ENCODE peak calls at places on chromosomes 11 and 22, in four cellular contexts. One of them, this sample, is unnamed.

GRCh38 chr11:105315287-105315686 is 175.7 kb upstream of the CARD18 start:
- DNase-seq in ELF-1: no peak
- DNase-seq in aorta: no peak
- DNase-seq in GM13977: no peak
- DNase-seq in this sample: no peak

GRCh38 chr11:79243412-79244174 is 197.2 kb downstream of the TENM4 start:
- DNase-seq in aorta: no peak
- DNase-seq in GM13977: no peak
- DNase-seq in ELF-1: no peak
- DNase-seq in this sample: no peak

GRCh38 chr11:64868904-64869570 is 9.4 kb downstream of the EHD1 start:
- DNase-seq in aorta: peak; percentile 88
- DNase-seq in GM13977: no peak
- DNase-seq in ELF-1: no peak
- DNase-seq in this sample: no peak

GRCh38 chr11:13720940-13721339 is 52.5 kb downstream of the FAR1 start:
- DNase-seq in GM13977: no peak
- DNase-seq in ELF-1: no peak
- DNase-seq in aorta: no peak
- DNase-seq in this sample: no peak

GRCh38 chr11:27390959-27391326 is 27.9 kb upstream of the CCDC34 start:
- DNase-seq in GM13977: no peak
- DNase-seq in aorta: no peak
- DNase-seq in ELF-1: no peak
- DNase-seq in this sample: no peak

GRCh38 chr11:19275496-19275895 is 34.8 kb upstream of the E2F8 start:
- DNase-seq in ELF-1: no peak
- DNase-seq in aorta: no peak
- DNase-seq in GM13977: no peak
- DNase-seq in this sample: no peak

GRCh38 chr22:44816141-44816540 is 63.8 kb downstream of the ARHGAP8 start:
- DNase-seq in aorta: peak; percentile 62
- DNase-seq in ELF-1: no peak
- DNase-seq in GM13977: no peak
- DNase-seq in this sample: no peak

GRCh38 chr11:18705651-18706281 is 7.2 kb downstream of the TMEM86A start:
- DNase-seq in GM13977: no peak
- DNase-seq in aorta: peak; percentile 84
- DNase-seq in ELF-1: no peak
- DNase-seq in this sample: peak; percentile 35

GRCh38 chr11:64643258-64643881 is 52.4 kb downstream of the SLC22A12 start:
- DNase-seq in aorta: no peak
- DNase-seq in GM13977: peak; percentile 49
- DNase-seq in ELF-1: no peak
- DNase-seq in this sample: no peak

GRCh38 chr22:19851291-19852176 is 3.1 kb downstream of the GNB1L start:
- DNase-seq in aorta: no peak
- DNase-seq in ELF-1: no peak
- DNase-seq in GM13977: peak; percentile 2
- DNase-seq in this sample: no peak

GRCh38 chr11:86670179-86670578 is 2.2 kb downstream of the ME3 start:
- DNase-seq in aorta: no peak
- DNase-seq in GM13977: no peak
- DNase-seq in ELF-1: no peak
- DNase-seq in this sample: no peak

GRCh38 chr11:28835317-28835716 is 727.1 kb downstream of the METTL15 start:
- DNase-seq in GM13977: no peak
- DNase-seq in aorta: no peak
- DNase-seq in ELF-1: no peak
- DNase-seq in this sample: no peak

GRCh38 chr11:125079151-125079877 is 16.2 kb downstream of the SLC37A2 start:
- DNase-seq in aorta: no peak
- DNase-seq in GM13977: no peak
- DNase-seq in ELF-1: no peak
- DNase-seq in this sample: no peak

GRCh38 chr11:133012803-133013202 is 519.5 kb downstream of the OPCML start:
- DNase-seq in GM13977: no peak
- DNase-seq in ELF-1: no peak
- DNase-seq in aorta: no peak
- DNase-seq in this sample: no peak

GRCh38 chr22:24066872-24067271 is 55.8 kb downstream of the CABIN1 start:
- DNase-seq in GM13977: no peak
- DNase-seq in aorta: peak; percentile 73
- DNase-seq in ELF-1: no peak
- DNase-seq in this sample: no peak

GRCh38 chr11:61087426-61088119 is 14.7 kb upstream of the CD5 start:
- DNase-seq in GM13977: no peak
- DNase-seq in aorta: no peak
- DNase-seq in ELF-1: no peak
- DNase-seq in this sample: no peak

GRCh38 chr11:34274712-34275398 is 83.0 kb downstream of the ABTB2 start:
- DNase-seq in aorta: peak; percentile 92
- DNase-seq in ELF-1: peak; percentile 96
- DNase-seq in GM13977: no peak
- DNase-seq in this sample: peak; percentile 96

GRCh38 chr11:71354394-71355105 is 93.6 kb downstream of the DHCR7 start:
- DNase-seq in aorta: no peak
- DNase-seq in ELF-1: no peak
- DNase-seq in GM13977: no peak
- DNase-seq in this sample: no peak

GRCh38 chr11:112455791-112456190 is 195.1 kb upstream of the PLET1 start:
- DNase-seq in aorta: no peak
- DNase-seq in ELF-1: no peak
- DNase-seq in GM13977: no peak
- DNase-seq in this sample: no peak

GRCh38 chr11:17578296-17578695 is 31.2 kb downstream of the OTOG start:
- DNase-seq in GM13977: no peak
- DNase-seq in aorta: no peak
- DNase-seq in ELF-1: no peak
- DNase-seq in this sample: no peak

GRCh38 chr22:47918276-47918928 is 1156.0 kb downstream of the TBC1D22A start:
- DNase-seq in aorta: no peak
- DNase-seq in ELF-1: no peak
- DNase-seq in GM13977: no peak
- DNase-seq in this sample: no peak

GRCh38 chr11:65719887-65720236 is 736 bp downstream of the RNASEH2C start:
- DNase-seq in ELF-1: no peak
- DNase-seq in aorta: peak; percentile 83
- DNase-seq in GM13977: no peak
- DNase-seq in this sample: no peak

GRCh38 chr11:34358258-34358665 is 452 bp upstream of the ABTB2 start:
- DNase-seq in GM13977: no peak
- DNase-seq in aorta: peak; percentile 89
- DNase-seq in ELF-1: peak; percentile 88
- DNase-seq in this sample: peak; percentile 49

GRCh38 chr11:14713518-14714244 is 70.1 kb downstream of the PDE3B start:
- DNase-seq in ELF-1: no peak
- DNase-seq in aorta: no peak
- DNase-seq in GM13977: no peak
- DNase-seq in this sample: no peak

GRCh38 chr11:74325649-74326645 is 14.5 kb upstream of the P4HA3 start:
- DNase-seq in aorta: peak; percentile 91
- DNase-seq in ELF-1: no peak
- DNase-seq in GM13977: no peak
- DNase-seq in this sample: peak; percentile 74

GRCh38 chr11:111823131-111823530 is 48.2 kb downstream of the ALG9 start:
- DNase-seq in aorta: no peak
- DNase-seq in GM13977: no peak
- DNase-seq in ELF-1: no peak
- DNase-seq in this sample: no peak

GRCh38 chr11:69381681-69382130 is 87.8 kb downstream of the MYEOV start:
- DNase-seq in aorta: peak; percentile 57
- DNase-seq in ELF-1: no peak
- DNase-seq in GM13977: no peak
- DNase-seq in this sample: no peak

GRCh38 chr22:39967103-39967829 is 7.1 kb downstream of the TMA7B start:
- DNase-seq in ELF-1: no peak
- DNase-seq in aorta: no peak
- DNase-seq in GM13977: no peak
- DNase-seq in this sample: no peak

GRCh38 chr11:30889116-30889765 is 303.1 kb upstream of the MPPED2 start:
- DNase-seq in ELF-1: peak; percentile 5
- DNase-seq in GM13977: no peak
- DNase-seq in aorta: no peak
- DNase-seq in this sample: no peak

GRCh38 chr11:32210601-32211000 is 119.7 kb downstream of the RCN1 start:
- DNase-seq in GM13977: no peak
- DNase-seq in aorta: no peak
- DNase-seq in ELF-1: no peak
- DNase-seq in this sample: no peak

GRCh38 chr22:50260434-50260800 is 1.1 kb downstream of the MAPK12 start:
- DNase-seq in GM13977: no peak
- DNase-seq in ELF-1: no peak
- DNase-seq in aorta: no peak
- DNase-seq in this sample: no peak

GRCh38 chr11:118430956-118431355 is 5.3 kb upstream of the KMT2A start:
- DNase-seq in GM13977: no peak
- DNase-seq in ELF-1: no peak
- DNase-seq in aorta: no peak
- DNase-seq in this sample: no peak

GRCh38 chr11:128424271-128424709 is 163.1 kb downstream of the ETS1 start:
- DNase-seq in aorta: peak; percentile 80
- DNase-seq in ELF-1: peak; percentile 34
- DNase-seq in GM13977: no peak
- DNase-seq in this sample: no peak

This sample was measured in mucosa of gallbladder.